ENCODE peak calls at places on chromosomes 5 and 9, in nine cellular contexts. L, S, B, A, U, M, O, K and T are unnamed samples.

GRCh38 chr5:16493261-16493660 is 27.7 kb upstream of the ZNF622 start:
- DNase-seq in B (no peak), K (no peak), A (no peak), S (no peak), L (no peak), U (no peak), O (no peak), M (no peak), T (no peak)

GRCh38 chr5:108743344-108743743 is 4.4 kb upstream of the FER start:
- DNase-seq in B (no peak), L (no peak), A (no peak), O (no peak), S (no peak), K (no peak), U (no peak), M (no peak), T (no peak)

GRCh38 chr5:41289970-41290464 is 76.7 kb upstream of the C6 start:
- DNase-seq in A (no peak), S (no peak), O (no peak), L (no peak), M (no peak), K (no peak), U (no peak), B (no peak), T (no peak)

GRCh38 chr9:78294290-78295176 is 2.4 kb upstream of the PSAT1 start:
- DNase-seq in B (no peak), S (no peak), M (no peak), L (no peak), A (no peak), U (no peak), O (no peak), K (no peak), T (no peak)

GRCh38 chr9:14485366-14485765 is 171.4 kb upstream of the NFIB start:
- DNase-seq in S (no peak), O (no peak), B (no peak), U (no peak), L (no peak), K (no peak), M (no peak), A (no peak), T (no peak)

GRCh38 chr5:17260549-17260948 is 43.1 kb downstream of the BASP1 start:
- DNase-seq in M (no peak), U (no peak), B (no peak), K (no peak), L (no peak), S (no peak), O (no peak), A (no peak), T (no peak)

GRCh38 chr5:7584749-7585148 is 188.8 kb downstream of the ADCY2 start:
- DNase-seq in O (no peak), S (no peak), B (no peak), K (no peak), L (no peak), A (no peak), U (no peak), M (no peak), T (no peak)

GRCh38 chr9:137078701-137079400 is 1.5 kb downstream of the UAP1L1 start:
- DNase-seq in L (no peak), U (no peak), S (no peak), B (no peak), O (no peak), K (no peak), M (no peak), A (no peak), T (no peak)

GRCh38 chr9:109755040-109755439 is 25.0 kb upstream of the PALM2AKAP2 start:
- DNase-seq in K (no peak), A (no peak), U (no peak), S (no peak), B (no peak), L (no peak), M (no peak), O (no peak), T (no peak)

GRCh38 chr9:92308893-92309292 is 15.4 kb upstream of the IARS1 start:
- DNase-seq in K (no peak), O (no peak), L (no peak), A (no peak), B (no peak), M (no peak), U (peak), S (no peak), T (no peak)

GRCh38 chr9:34338664-34339063 is 9.3 kb downstream of the NUDT2 start:
- DNase-seq in O (peak), S (no peak), L (no peak), K (peak), B (no peak), M (no peak), A (no peak), U (no peak), T (no peak)

GRCh38 chr5:5182508-5183191 is 42.5 kb downstream of the ADAMTS16 start:
- DNase-seq in B (no peak), K (no peak), S (no peak), L (no peak), M (no peak), A (no peak), U (no peak), O (no peak), T (no peak)

GRCh38 chr9:128735373-128735772 is 11.4 kb upstream of the ZDHHC12 start:
- DNase-seq in L (no peak), O (peak), M (no peak), S (no peak), A (no peak), K (no peak), B (no peak), U (no peak), T (no peak)